ENCODE peak calls at places on chromosomes 7 and 10, in nine cellular contexts. S is fibroblast of lung, Z is DND-41, B is K562, G is neural progenitor cell, T is astrocyte, M is keratinocyte, P is mammary epithelial cell, K is HepG2. O is an unnamed sample.

GRCh38 chr7:127909424-127910152 is 121.6 kb downstream of the LRRC4 start:
- DNase-seq in B (no peak), S (no peak), K (no peak), P (no peak), Z (no peak), G (no peak), M (no peak), T (no peak), O (no peak)

GRCh38 chr10:79024296-79024695 is 44.5 kb upstream of the ZMIZ1 start:
- DNase-seq in T (no peak), P (no peak), M (no peak), K (no peak), G (no peak), B (no peak), S (no peak), Z (no peak), O (no peak)

GRCh38 chr7:4702961-4703512 is 20.9 kb downstream of the FOXK1 start:
- DNase-seq in M (no peak), T (no peak), G (no peak), P (no peak), B (no peak), S (no peak), Z (no peak), K (no peak), O (no peak)

GRCh38 chr10:61894150-61894549 is 7.3 kb upstream of the ARID5B start:
- DNase-seq in M (no peak), T (no peak), P (no peak), S (no peak), B (no peak), K (no peak), G (no peak), Z (no peak), O (no peak)

GRCh38 chr7:28024786-28025334 is 155.7 kb downstream of the JAZF1 start:
- DNase-seq in P (no peak), K (no peak), S (no peak), M (no peak), B (no peak), G (no peak), Z (no peak), T (no peak), O (no peak)

GRCh38 chr10:100827819-100828743 is 82.7 kb downstream of the PAX2 start:
- DNase-seq in G (peak; percentile 92), P (peak; percentile 3), Z (no peak), M (no peak), K (no peak), T (no peak), B (peak; percentile 51), S (no peak), O (no peak)

GRCh38 chr7:18610331-18610948 is 114.9 kb downstream of the HDAC9 start:
- DNase-seq in Z (no peak), B (no peak), M (no peak), S (peak; percentile 43), G (peak; percentile 64), P (peak; percentile 7), K (peak; percentile 27), T (peak; percentile 2), O (no peak)

GRCh38 chr10:120477723-120478270 is 20.8 kb downstream of the PLPP4 start:
- DNase-seq in B (no peak), M (no peak), G (no peak), S (no peak), T (peak; percentile 64), Z (no peak), P (no peak), K (no peak), O (no peak)

GRCh38 chr10:78331391-78331922 is 297.8 kb downstream of the RPS24 start:
- DNase-seq in B (no peak), G (peak; percentile 46), K (no peak), T (peak; percentile 76), Z (no peak), M (no peak), P (no peak), S (peak; percentile 46), O (no peak)

GRCh38 chr10:24465899-24466615 is 257.1 kb downstream of the KIAA1217 start:
- DNase-seq in K (peak; percentile 92), P (peak; percentile 97), Z (no peak), S (peak; percentile 92), T (peak; percentile 98), B (no peak), G (no peak), M (no peak), O (peak; percentile 94)

DNA sequence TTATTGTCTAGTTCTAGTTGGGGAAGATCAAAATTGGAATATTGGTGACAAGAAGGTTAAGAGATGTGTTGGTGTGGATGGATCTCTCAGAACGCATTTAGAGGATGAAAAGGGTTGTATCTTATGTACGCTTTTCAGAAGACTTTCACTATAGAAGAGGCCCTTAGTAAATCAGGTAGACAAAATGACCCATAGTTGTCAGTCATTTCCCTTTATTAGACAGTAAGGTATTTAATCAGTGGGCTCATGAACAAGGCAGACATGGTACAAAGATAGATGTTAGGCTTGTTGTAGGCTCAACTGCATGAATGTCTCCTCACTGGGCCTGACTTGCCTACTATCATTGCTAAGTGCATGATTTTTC is 359.2 kb downstream of the PHF14 start:
- DNase-seq in B (no peak), S (no peak), G (no peak), Z (no peak), P (no peak), K (no peak), T (no peak), M (no peak), O (no peak)
- H3K4me1 ChIP-seq in B (no peaks in the 10 kb centered on the region), S (no peaks in the 10 kb centered on the region), G (peaks cover 7% of the 10 kb centered on the region), Z (no peaks in the 10 kb centered on the region), P (no peaks in the 10 kb centered on the region), K (no peaks in the 10 kb centered on the region), T (no peaks in the 10 kb centered on the region), M (no peaks in the 10 kb centered on the region), O (no peaks in the 10 kb centered on the region)

GRCh38 chr10:124565565-124566221 is 104.1 kb downstream of the LHPP start:
- DNase-seq in P (no peak), Z (no peak), G (peak; percentile 72), B (peak; percentile 68), K (peak; percentile 69), S (peak; percentile 28), T (no peak), M (no peak), O (no peak)

GRCh38 chr10:124566222-124566888 is 104.7 kb downstream of the LHPP start:
- DNase-seq in K (no peak), B (no peak), Z (no peak), P (no peak), T (no peak), M (no peak), S (no peak), G (no peak), O (no peak)

GRCh38 chr10:124566981-124567835 is 105.6 kb downstream of the LHPP start:
- DNase-seq in T (no peak), Z (no peak), K (no peak), S (no peak), B (no peak), P (no peak), G (no peak), M (no peak), O (no peak)

GRCh38 chr10:124563320-124563719 is 101.7 kb downstream of the LHPP start:
- DNase-seq in T (no peak), S (no peak), Z (no peak), P (no peak), M (no peak), K (no peak), B (no peak), G (no peak), O (no peak)

GRCh38 chr10:124564881-124565280 is 103.3 kb downstream of the LHPP start:
- DNase-seq in T (no peak), G (no peak), P (no peak), K (no peak), Z (no peak), B (no peak), M (no peak), S (no peak), O (no peak)
- H3K4me2 ChIP-seq in T (no peak overlapping the region), G (peak overlapping the region; percentile 69), P (no peak overlapping the region), K (no peak overlapping the region), Z (no peak overlapping the region), B (no peak overlapping the region), M (no peak overlapping the region), S (no peak overlapping the region), O (no peak overlapping the region)

GRCh38 chr10:99234067-99234738 is 1.4 kb downstream of the HPSE2 start:
- DNase-seq in S (peak; percentile 69), B (peak; percentile 10), Z (no peak), K (no peak), P (peak; percentile 18), T (peak; percentile 16), G (peak; percentile 79), M (no peak), O (no peak)
- TF ChIP-seq EZH2 in S (peak; percentile 58), B (no peak), Z (no peak), K (no peak), P (peak; percentile 42), T (peak; percentile 59), G (peak; percentile 80), M (peak; percentile 54), O (no peak)

GRCh38 chr7:2798669-2799068 is 45.4 kb downstream of the GNA12 start:
- DNase-seq in G (no peak), T (no peak), Z (no peak), K (no peak), S (no peak), P (no peak), M (no peak), B (no peak), O (no peak)

GRCh38 chr7:2796358-2797352 is 47.5 kb downstream of the GNA12 start:
- DNase-seq in P (no peak), B (no peak), T (no peak), K (no peak), G (no peak), S (peak; percentile 98), Z (no peak), M (no peak), O (no peak)

GRCh38 chr7:2800923-2801682 is 43.0 kb downstream of the GNA12 start:
- DNase-seq in M (no peak), S (peak; percentile 89), T (peak; percentile 87), B (no peak), Z (peak; percentile 69), G (no peak), K (peak; percentile 34), P (peak; percentile 35), O (peak; percentile 19)

GRCh38 chr7:2800220-2800922 is 43.7 kb downstream of the GNA12 start:
- DNase-seq in P (no peak), T (no peak), S (no peak), G (no peak), B (no peak), Z (no peak), M (no peak), K (no peak), O (no peak)

DNA sequence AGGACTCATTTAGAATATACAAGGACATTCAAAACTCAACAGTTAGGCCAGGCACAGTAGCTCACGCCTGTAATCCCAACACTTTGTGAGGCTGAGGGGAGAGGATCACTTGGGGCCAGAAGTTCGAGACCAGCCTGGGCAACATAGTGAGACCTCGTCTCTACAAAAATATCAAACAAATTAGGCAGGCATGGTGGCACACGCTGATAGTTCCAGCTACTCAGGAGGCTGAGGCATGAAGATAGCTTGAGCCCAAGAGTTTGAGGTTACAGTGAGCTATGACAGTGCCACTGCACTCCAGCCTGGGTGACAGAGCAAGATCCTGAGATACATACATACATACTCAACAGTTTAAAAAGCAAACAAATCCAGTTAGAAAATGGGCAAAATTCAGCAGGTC is 44.9 kb downstream of the GNA12 start:
- DNase-seq in K (no peak), T (no peak), Z (no peak), B (no peak), S (no peak), M (no peak), G (no peak), P (no peak), O (no peak)
- H3K4me1 ChIP-seq in K (peaks cover 76% of the 10 kb centered on the region), T (peaks cover 33% of the 10 kb centered on the region), Z (peaks cover 39% of the 10 kb centered on the region), B (peaks cover 14% of the 10 kb centered on the region), S (peaks cover 36% of the 10 kb centered on the region), M (peaks cover 29% of the 10 kb centered on the region), G (peaks cover 20% of the 10 kb centered on the region), P (peaks cover 13% of the 10 kb centered on the region), O (peaks cover 40% of the 10 kb centered on the region)

O was measured in PC-9.